ENCODE peak calls at places on chromosome 21, in nine cellular contexts. N is activated CD8-positive, alpha-beta memory T cell treated with anti-CD3 and anti-CD28 coated beads for 48 hours; Y is endothelial cell; Q is stimulated activated CD8-positive, alpha-beta memory T cell treated with anti-CD3 and anti-CD28 coated beads, Interleukin-15, amount 100 ng/mL, for 24 hours; T is AG08396; A is activated CD4-positive, CD25-positive, alpha-beta regulatory T cell treated with anti-CD3 and anti-CD28 coated beads, Interleukin-2, amount 50 U/mL, for 72 hours; R is EL; F is NCI-H345; X is tibial artery. C is an unnamed sample.

GRCh38 chr21:35528109-35529042 is 479.3 kb upstream of the RUNX1 start:
- DNase-seq in F (peak; percentile 63), Y (no peak), R (peak; percentile 18), X (peak; percentile 64), T (peak; percentile 22), Q (peak; percentile 7), A (peak; percentile 46), N (peak; percentile 26), C (peak; percentile 67)

GRCh38 chr21:41610042-41610839 is 102.3 kb upstream of the TMPRSS2 start:
- DNase-seq in A (peak; percentile 37), Q (no peak), T (peak; percentile 67), X (peak; percentile 79), F (peak; percentile 35), Y (peak; percentile 79), N (no peak), R (peak; percentile 65), C (peak; percentile 9)

GRCh38 chr21:31888936-31889371 is 16.1 kb downstream of the HUNK start:
- DNase-seq in X (no peak), A (no peak), Q (no peak), R (no peak), Y (peak; percentile 13), F (no peak), T (no peak), N (no peak), C (no peak)

GRCh38 chr21:32929633-32930038 is 96.1 kb upstream of the OLIG2 start:
- DNase-seq in T (no peak), F (no peak), Y (no peak), N (no peak), A (no peak), Q (no peak), R (no peak), X (no peak), C (peak; percentile 71)

GRCh38 chr21:41228492-41228891 is 60.5 kb downstream of the BACE2 start:
- DNase-seq in T (no peak), X (no peak), F (peak; percentile 22), Y (no peak), Q (no peak), A (no peak), R (no peak), N (no peak), C (no peak)

GRCh38 chr21:36769051-36769867 is 70.3 kb downstream of the SIM2 start:
- DNase-seq in A (no peak), F (no peak), Q (no peak), N (no peak), X (no peak), R (no peak), T (peak; percentile 25), Y (no peak), C (no peak)

GRCh38 chr21:14864211-14865021 is 200.4 kb downstream of the NRIP1 start:
- DNase-seq in Y (peak; percentile 68), X (no peak), R (peak; percentile 80), F (no peak), A (peak; percentile 36), Q (no peak), T (peak; percentile 57), N (no peak), C (no peak)

GRCh38 chr21:46627726-46628125 is 7.7 kb upstream of the PRMT2 start:
- DNase-seq in R (peak; percentile 19), N (no peak), Q (no peak), T (no peak), Y (no peak), A (no peak), X (no peak), F (no peak), C (no peak)

GRCh38 chr21:45990049-45990711 is 8.6 kb downstream of the COL6A1 start:
- DNase-seq in Y (peak; percentile 2), R (no peak), T (no peak), X (no peak), Q (no peak), F (no peak), N (no peak), A (no peak), C (no peak)

GRCh38 chr21:42471206-42471605 is 24.8 kb downstream of the RSPH1 start:
- DNase-seq in F (no peak), Y (no peak), Q (no peak), R (no peak), N (no peak), A (no peak), T (no peak), X (peak; percentile 40), C (no peak)

GRCh38 chr21:35336534-35336933 is 287.4 kb upstream of the RUNX1 start:
- DNase-seq in Y (no peak), T (no peak), F (no peak), X (no peak), Q (no peak), N (no peak), A (no peak), R (no peak), C (no peak)

GRCh38 chr21:25422610-25423608 is 184.4 kb downstream of the MRPL39 start:
- DNase-seq in X (no peak), T (no peak), N (no peak), R (no peak), Y (no peak), F (no peak), A (no peak), Q (no peak), C (no peak)

GRCh38 chr21:44972301-44972814 is 32.5 kb downstream of the SLX9 start:
- DNase-seq in Q (no peak), R (no peak), X (no peak), Y (no peak), T (no peak), A (no peak), N (no peak), F (no peak), C (no peak)

GRCh38 chr21:40433575-40433974 is 413.4 kb downstream of the DSCAM start:
- DNase-seq in Y (no peak), A (no peak), F (peak; percentile 47), Q (no peak), N (no peak), X (no peak), T (no peak), R (no peak), C (no peak)

GRCh38 chr21:42145569-42146250 is 73.2 kb upstream of the ABCG1 start:
- DNase-seq in F (peak; percentile 75), X (peak; percentile 68), N (peak; percentile 52), A (peak; percentile 68), T (peak; percentile 90), Q (peak; percentile 28), R (peak; percentile 46), Y (peak; percentile 66), C (peak; percentile 47)

GRCh38 chr21:14722841-14723483 is 176.8 kb upstream of the SAMSN1 start:
- DNase-seq in A (no peak), Y (no peak), R (no peak), Q (no peak), N (no peak), F (no peak), X (no peak), T (no peak), C (no peak)

GRCh38 chr21:45474323-45474950 is 67.8 kb downstream of the SLC19A1 start:
- DNase-seq in A (no peak), T (no peak), N (no peak), R (no peak), Q (no peak), Y (no peak), X (no peak), F (no peak), C (no peak)

GRCh38 chr21:36395353-36396111 is 10.3 kb downstream of the CHAF1B start:
- DNase-seq in Q (no peak), Y (no peak), T (no peak), A (no peak), R (no peak), F (no peak), N (no peak), X (peak; percentile 32), C (no peak)

GRCh38 chr21:42032266-42032665 is 22.1 kb upstream of the ZBTB21 start:
- DNase-seq in N (no peak), Q (no peak), R (no peak), F (no peak), A (no peak), Y (no peak), X (no peak), T (no peak), C (no peak)

GRCh38 chr21:40620386-40621145 is 226.4 kb downstream of the DSCAM start:
- DNase-seq in Q (no peak), Y (no peak), N (no peak), A (no peak), X (no peak), R (peak; percentile 1), T (no peak), F (no peak), C (no peak)

GRCh38 chr21:36203603-36203889 is 46.9 kb downstream of the DOP1B start:
- DNase-seq in T (peak; percentile 87), R (peak; percentile 92), X (no peak), Q (no peak), N (peak; percentile 16), Y (no peak), A (no peak), F (no peak), C (no peak)

C was measured in T-helper 2 cell.